ENCODE peak calls at places on chromosome 15, in four cellular contexts. L is breast epithelium, K is heart left ventricle, Y is fibroblast of lung. N is an unnamed sample.

GRCh38 chr15:82297546-82297945 is 34.9 kb downstream of the SAXO2 start:
- DNase-seq in Y (no peak), K (no peak), L (no peak), N (no peak)

GRCh38 chr15:40768492-40769309 is 1.1 kb upstream of the C15orf62 start:
- DNase-seq in L (no peak), K (no peak), Y (peak; percentile 33), N (no peak)

GRCh38 chr15:55744026-55744655 is 1.2 kb upstream of the PRTG start:
- DNase-seq in L (no peak), K (no peak), Y (no peak), N (no peak)

GRCh38 chr15:59764775-59765174 is 75.7 kb upstream of the BNIP2 start:
- DNase-seq in L (no peak), K (no peak), Y (no peak), N (no peak)

GRCh38 chr15:52362497-52362896 is 66.9 kb upstream of the MYO5C start:
- DNase-seq in Y (peak; percentile 9), K (peak; percentile 31), L (no peak), N (no peak)

GRCh38 chr15:27598251-27599045 is 500.7 kb downstream of the OCA2 start:
- DNase-seq in Y (no peak), K (no peak), L (no peak), N (no peak)

GRCh38 chr15:54594115-54594514 is 602.6 kb downstream of the RSL24D1 start:
- DNase-seq in K (no peak), Y (no peak), L (no peak), N (no peak)

GRCh38 chr15:39874890-39875549 is 45.0 kb downstream of the GPR176 start:
- DNase-seq in K (no peak), L (no peak), Y (peak; percentile 65), N (no peak)

GRCh38 chr15:99476413-99477222 is 89.2 kb upstream of the MEF2A start:
- DNase-seq in K (peak; percentile 68), Y (peak; percentile 99), L (no peak), N (peak; percentile 83)

GRCh38 chr15:97977734-97978133 is 17.2 kb downstream of the ARRDC4 start:
- DNase-seq in K (no peak), L (no peak), Y (no peak), N (no peak)

GRCh38 chr15:78033864-78034263 is 43.6 kb downstream of the TBC1D2B start:
- DNase-seq in Y (peak; percentile 46), L (no peak), K (no peak), N (peak; percentile 19)

GRCh38 chr15:31392761-31393401 is 66.2 kb downstream of the KLF13 start:
- DNase-seq in L (no peak), Y (no peak), K (no peak), N (no peak)

DNA sequence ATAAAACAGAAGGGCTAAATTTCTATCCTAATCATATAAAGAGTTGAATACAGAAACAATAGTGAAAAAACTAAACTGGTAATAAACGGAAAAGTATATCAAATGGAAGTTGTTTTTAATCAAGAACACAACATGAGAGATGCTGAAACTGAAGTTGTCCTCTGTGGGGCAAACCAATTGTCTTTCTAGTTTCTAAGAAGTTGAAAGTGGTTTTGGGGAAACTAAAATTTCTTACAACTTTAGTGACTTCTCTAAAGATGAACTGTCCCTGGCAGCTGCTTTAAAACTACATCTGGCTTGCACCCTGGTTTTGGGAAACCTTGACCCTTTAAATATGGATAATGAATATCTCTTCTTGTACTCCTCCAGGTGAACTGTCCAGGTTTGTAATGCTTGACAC is 155.6 kb downstream of the ADAM10 start:
- DNase-seq in K (no peak), L (no peak), Y (no peak), N (no peak)
- H3K4me3 ChIP-seq in K (no peak overlapping the region), L (no peak overlapping the region), Y (no peak overlapping the region), N (no peak overlapping the region)

GRCh38 chr15:75325922-75326321 is 9.9 kb upstream of the COMMD4 start:
- DNase-seq in Y (no peak), K (no peak), L (no peak), N (no peak)
- TF ChIP-seq CTCF in Y (no peak), K (no peak), L (no peak), N (no peak)

GRCh38 chr15:88981244-88982215 is 68.4 kb upstream of the MFGE8 start:
- DNase-seq in K (no peak), Y (no peak), L (no peak), N (no peak)
- H3K4me3 ChIP-seq in K (no peak overlapping the region), Y (no peak overlapping the region), L (no peak overlapping the region), N (no peak overlapping the region)

DNA sequence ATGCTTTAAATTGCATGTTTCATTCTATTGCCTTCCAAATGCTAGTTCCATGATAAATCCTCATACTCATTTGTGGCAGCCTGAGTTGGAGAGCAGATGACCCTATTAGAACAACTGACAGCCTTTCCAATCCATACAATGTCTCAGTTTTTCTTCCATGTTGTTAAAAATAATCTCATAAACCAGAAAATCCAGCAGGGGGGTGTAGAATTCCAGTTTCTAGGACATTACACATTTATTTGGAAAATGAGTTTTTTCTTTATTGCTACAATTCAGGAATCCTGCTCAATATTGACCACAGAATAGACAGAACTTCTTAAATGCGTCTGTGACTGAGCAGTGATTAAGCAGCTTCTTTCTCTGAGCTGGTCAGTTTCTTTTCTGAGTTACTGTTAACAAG is 174.2 kb upstream of the ATP10A start:
- DNase-seq in K (no peak), L (no peak), Y (no peak), N (no peak)
- TF ChIP-seq CTCF in K (no peak), L (no peak), Y (peak; percentile 17), N (no peak)

DNA sequence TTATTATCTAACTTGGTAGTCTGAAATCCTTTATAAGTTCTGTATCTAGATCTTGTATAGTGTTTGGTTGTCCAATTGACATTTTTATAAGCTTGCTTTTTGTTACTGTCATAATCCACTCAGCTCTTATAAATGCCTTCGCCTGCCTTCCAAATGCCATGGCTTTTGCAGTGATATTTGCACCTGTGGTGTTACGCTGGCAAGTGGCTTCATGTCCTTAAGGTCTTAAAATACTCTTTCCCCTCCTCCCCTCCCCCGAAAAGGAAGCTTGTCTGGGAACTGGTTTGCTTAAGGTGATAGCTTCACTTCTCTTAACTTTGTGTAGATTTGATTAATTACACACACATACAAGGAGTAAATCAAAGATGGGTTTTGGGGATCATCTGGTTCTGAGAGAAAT is 62.0 kb downstream of the ABHD2 start:
- DNase-seq in L (no peak), Y (no peak), K (no peak), N (no peak)
- H3K4me3 ChIP-seq in L (no peak overlapping the region), Y (no peak overlapping the region), K (no peak overlapping the region), N (no peak overlapping the region)

DNA sequence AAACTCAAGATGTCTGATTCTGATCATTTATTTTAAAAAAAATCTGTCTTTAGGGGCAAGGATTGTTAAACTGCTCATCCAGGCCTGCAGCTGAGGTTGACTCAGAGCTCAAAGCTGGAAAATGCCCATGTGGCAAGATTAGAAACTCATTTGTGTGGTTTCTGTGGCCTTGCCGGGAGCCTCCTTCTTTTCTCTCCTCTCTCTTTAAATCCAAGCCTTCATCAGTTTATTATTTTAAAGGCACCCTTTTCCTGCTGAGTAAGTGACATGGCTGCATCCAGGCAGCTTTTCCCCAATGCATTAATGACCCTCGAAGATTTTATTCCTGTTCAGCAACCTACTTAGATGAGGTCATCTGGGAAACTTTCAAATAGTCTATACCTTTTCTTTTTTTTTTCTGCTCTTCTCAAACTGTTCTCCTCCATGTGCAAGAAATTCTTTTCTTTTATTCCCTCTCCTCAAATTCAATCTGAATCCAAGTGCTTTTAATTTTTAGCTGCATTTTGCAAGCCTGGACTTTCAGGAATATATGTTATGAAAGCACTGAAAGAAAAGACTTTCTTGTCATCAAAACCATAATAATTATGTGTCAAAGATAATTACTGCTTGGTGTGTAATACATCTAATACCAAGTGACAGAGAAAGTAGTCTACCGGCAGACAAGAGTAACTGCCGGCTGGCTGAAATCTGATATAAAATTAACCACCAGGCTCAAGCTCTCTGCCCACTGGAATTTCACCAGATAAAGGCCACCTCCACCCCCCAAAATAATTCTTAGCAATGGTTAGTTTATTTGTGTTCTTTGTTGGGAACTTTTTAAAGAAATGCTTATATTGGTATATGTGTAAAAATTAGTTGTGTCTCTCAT is 221.1 kb upstream of the CDIN1 start:
- DNase-seq in L (no peak), Y (peak; percentile 88), K (no peak), N (peak; percentile 45)
- TF ChIP-seq CTCF in L (no peak), Y (no peak), K (no peak), N (no peak)

DNA sequence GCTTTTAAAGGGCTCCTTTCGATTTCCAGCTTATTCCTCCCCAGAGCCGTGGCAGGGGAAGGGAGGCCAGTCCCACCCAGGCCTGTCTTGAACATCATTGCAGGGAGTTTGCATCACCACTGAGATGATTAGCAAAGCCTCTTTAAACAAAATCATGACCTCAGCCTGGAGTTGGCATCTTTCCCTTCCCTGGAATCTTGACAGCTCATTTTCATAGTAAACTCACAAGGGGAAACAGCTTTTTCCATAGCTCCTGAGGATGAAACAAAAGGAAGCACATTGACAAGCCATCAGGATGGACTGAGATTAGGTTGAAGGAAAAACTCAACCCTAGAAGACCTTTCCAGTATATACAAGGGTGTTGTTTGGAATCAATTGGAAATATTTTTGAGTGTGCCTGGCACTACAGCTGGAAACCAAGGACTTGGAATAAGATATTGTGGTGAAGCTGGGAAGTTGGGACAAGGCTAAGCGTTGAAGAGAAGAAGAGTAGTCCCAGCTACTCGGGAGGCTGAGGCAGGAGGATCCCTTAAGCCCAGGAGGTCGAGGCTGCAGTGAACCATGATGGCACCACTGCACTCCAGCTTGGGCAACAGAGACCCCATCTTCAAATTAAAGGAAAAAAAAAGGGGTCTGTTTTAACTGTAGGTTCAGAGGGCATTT is 3.1 kb upstream of the LARP6 start:
- DNase-seq in Y (peak; percentile 100), L (no peak), K (peak; percentile 81), N (peak; percentile 91)
- H3K4me3 ChIP-seq in Y (peak overlapping the region; percentile 31), L (no peak overlapping the region), K (no peak overlapping the region), N (peak overlapping the region; percentile 13)